ENCODE peak calls at places on chromosomes 16 and 17, in ten cellular contexts. T is NCI-H748 treated with DMSO at 0.1 percent for 48 hours; I is T-helper 1 cell; D is IMR-90; A is effector memory CD8-positive, alpha-beta T cell; M is hepatic stellate cell; H is dorsolateral prefrontal cortex; X is cardiac septum; B is NCI-H2029; G is Karpas-422. N is an unnamed sample.

GRCh38 chr17:74953129-74953687 is 17.5 kb downstream of the OTOP3 start:
- DNase-seq in T (no peak), I (no peak), D (no peak), A (no peak), M (no peak), H (no peak), X (no peak), B (no peak), G (no peak), N (no peak)

GRCh38 chr16:1825864-1826690 is 548 bp downstream of the HAGH start:
- DNase-seq in T (no peak), I (peak; percentile 74), D (peak; percentile 48), A (peak; percentile 57), M (peak; percentile 57), H (no peak), X (peak; percentile 86), B (no peak), G (peak; percentile 85), N (peak; percentile 85)

GRCh38 chr17:77437017-77437416 is 296.2 kb downstream of the SEC14L1 start:
- DNase-seq in T (no peak), I (no peak), D (peak; percentile 80), A (no peak), M (peak; percentile 66), H (no peak), X (no peak), B (peak; percentile 13), G (peak; percentile 71), N (no peak)

GRCh38 chr17:3482851-3483250 is 7.1 kb downstream of the ASPA start:
- DNase-seq in T (no peak), I (no peak), D (no peak), A (no peak), M (no peak), H (no peak), X (no peak), B (no peak), G (no peak), N (no peak)

GRCh38 chr16:85386467-85387170 is 226.5 kb upstream of the GSE1 start:
- DNase-seq in T (no peak), I (no peak), D (no peak), A (no peak), M (no peak), H (peak; percentile 25), X (peak; percentile 46), B (no peak), G (no peak), N (no peak)

GRCh38 chr17:72376486-72377345 is 255.9 kb downstream of the SOX9 start:
- DNase-seq in T (no peak), I (no peak), D (peak; percentile 48), A (no peak), M (no peak), H (no peak), X (no peak), B (no peak), G (no peak), N (no peak)

GRCh38 chr17:41452276-41452675 is 11.5 kb upstream of the KRT38 start:
- DNase-seq in T (no peak), I (no peak), D (no peak), A (no peak), M (no peak), H (no peak), X (no peak), B (no peak), G (no peak), N (no peak)

GRCh38 chr17:47295037-47295873 is 28.5 kb upstream of the EFCAB13 start:
- DNase-seq in T (no peak), I (no peak), D (no peak), A (no peak), M (no peak), H (peak; percentile 82), X (no peak), B (no peak), G (no peak), N (no peak)

GRCh38 chr17:29619251-29619650 is 3.5 kb downstream of the CORO6 start:
- DNase-seq in T (peak; percentile 10), I (peak; percentile 36), D (peak; percentile 36), A (no peak), M (peak; percentile 74), H (no peak), X (no peak), B (no peak), G (peak; percentile 55), N (no peak)

GRCh38 chr16:30747799-30748633 is at the start of gene PHKG2:
- DNase-seq in T (peak; percentile 87), I (peak; percentile 99), D (peak; percentile 98), A (peak; percentile 94), M (peak; percentile 99), H (peak; percentile 99), X (peak; percentile 100), B (peak; percentile 98), G (peak; percentile 99), N (peak; percentile 98)

GRCh38 chr16:30559690-30560089 is 1.5 kb upstream of the ZNF764 start:
- DNase-seq in T (no peak), I (no peak), D (no peak), A (no peak), M (no peak), H (no peak), X (no peak), B (no peak), G (no peak), N (no peak)

GRCh38 chr17:9115446-9116265 is 94.3 kb downstream of the NTN1 start:
- DNase-seq in T (no peak), I (peak; percentile 6), D (peak; percentile 6), A (no peak), M (no peak), H (no peak), X (no peak), B (no peak), G (no peak), N (no peak)

GRCh38 chr16:2979669-2980226 is 498 bp downstream of the PKMYT1 start:
- DNase-seq in T (no peak), I (no peak), D (peak; percentile 2), A (no peak), M (no peak), H (no peak), X (no peak), B (no peak), G (peak; percentile 77), N (no peak)

GRCh38 chr16:57695378-57696054 is 910 bp downstream of the DRC7 start:
- DNase-seq in T (no peak), I (no peak), D (no peak), A (no peak), M (no peak), H (no peak), X (no peak), B (no peak), G (no peak), N (no peak)

GRCh38 chr16:11094075-11094593 is 149.8 kb downstream of the CLEC16A start:
- DNase-seq in T (no peak), I (peak; percentile 87), D (peak; percentile 86), A (no peak), M (no peak), H (no peak), X (no peak), B (no peak), G (peak; percentile 51), N (peak; percentile 72)

GRCh38 chr16:363110-364090 is 6.9 kb downstream of the MRPL28 start:
- DNase-seq in T (no peak), I (no peak), D (no peak), A (no peak), M (no peak), H (no peak), X (no peak), B (no peak), G (no peak), N (no peak)

GRCh38 chr16:2250652-2251280 is 621 bp downstream of the ECI1 start:
- DNase-seq in T (no peak), I (peak; percentile 49), D (no peak), A (peak; percentile 28), M (no peak), H (no peak), X (no peak), B (no peak), G (no peak), N (no peak)

GRCh38 chr17:59754547-59754946 is 47.1 kb downstream of the VMP1 start:
- DNase-seq in T (no peak), I (peak; percentile 77), D (peak; percentile 98), A (no peak), M (peak; percentile 53), H (no peak), X (no peak), B (no peak), G (no peak), N (no peak)

GRCh38 chr17:77498875-77499698 is 358.3 kb downstream of the SEC14L1 start:
- DNase-seq in T (no peak), I (no peak), D (no peak), A (no peak), M (no peak), H (peak; percentile 33), X (peak; percentile 43), B (no peak), G (no peak), N (no peak)

GRCh38 chr16:4538067-4538385 is 547 bp downstream of the CDIP1 start:
- DNase-seq in T (no peak), I (no peak), D (no peak), A (no peak), M (peak; percentile 42), H (no peak), X (no peak), B (no peak), G (no peak), N (no peak)

GRCh38 chr16:81774348-81774747 is 4.7 kb upstream of the PLCG2 start:
- DNase-seq in T (no peak), I (no peak), D (no peak), A (no peak), M (no peak), H (no peak), X (no peak), B (no peak), G (no peak), N (no peak)

GRCh38 chr16:972316-973002 is 1.7 kb upstream of the LMF1 start:
- DNase-seq in T (no peak), I (no peak), D (no peak), A (no peak), M (no peak), H (peak; percentile 93), X (no peak), B (no peak), G (no peak), N (no peak)

GRCh38 chr16:20901068-20901440 is 483 bp downstream of the LYRM1 start:
- DNase-seq in T (no peak), I (no peak), D (no peak), A (no peak), M (no peak), H (no peak), X (no peak), B (no peak), G (no peak), N (no peak)

GRCh38 chr16:11390573-11391495 is 45.6 kb downstream of the RMI2 start:
- DNase-seq in T (peak; percentile 39), I (no peak), D (no peak), A (no peak), M (no peak), H (no peak), X (peak; percentile 27), B (no peak), G (no peak), N (no peak)

GRCh38 chr17:69828087-69828486 is 246.9 kb upstream of the KCNJ16 start:
- DNase-seq in T (no peak), I (no peak), D (peak; percentile 69), A (no peak), M (peak; percentile 61), H (no peak), X (no peak), B (no peak), G (no peak), N (no peak)

N was measured in GM19239.